ENCODE peak calls at places on chromosomes 11 and 22, in seven cellular contexts. S is KBM-7, B is A549, R is iPS DF 6.9, M is ACHN, C is WTC11, O is mucosa of descending colon. L is an unnamed sample.

GRCh38 chr11:72075109-72075508 is 5.2 kb downstream of the NUMA1 start:
- DNase-seq in M (peak; percentile 53), C (no peak), S (peak; percentile 69), R (no peak), B (peak; percentile 35), O (no peak), L (no peak)

GRCh38 chr11:42315267-42315666 is 855.8 kb upstream of the LRRC4C start:
- DNase-seq in O (no peak), S (no peak), M (no peak), C (no peak), R (no peak), B (no peak), L (no peak)

GRCh38 chr11:45844822-45845573 is 2.3 kb upstream of the CRY2 start:
- DNase-seq in R (no peak), O (no peak), M (no peak), S (no peak), B (no peak), C (no peak), L (no peak)

GRCh38 chr11:65432686-65433582 is 10.3 kb downstream of the NEAT1 start:
- DNase-seq in O (no peak), M (peak; percentile 33), B (peak; percentile 75), C (no peak), R (no peak), S (peak; percentile 66), L (no peak)

GRCh38 chr11:118052581-118053206 is 24.2 kb upstream of the TMPRSS4 start:
- DNase-seq in C (no peak), O (no peak), M (no peak), R (no peak), B (no peak), S (no peak), L (no peak)

GRCh38 chr22:41380993-41381328 is 781 bp upstream of the TEF start:
- DNase-seq in B (peak; percentile 48), R (no peak), O (no peak), S (no peak), C (no peak), M (peak; percentile 57), L (no peak)

GRCh38 chr22:48258841-48259240 is 1496.4 kb downstream of the TBC1D22A start:
- DNase-seq in C (no peak), O (no peak), S (no peak), B (no peak), R (no peak), M (no peak), L (no peak)

GRCh38 chr11:18309691-18310090 is 12.2 kb downstream of the HPS5 start:
- DNase-seq in S (no peak), O (no peak), B (no peak), R (no peak), C (no peak), M (no peak), L (no peak)

GRCh38 chr11:63503492-63503891 is 2.4 kb upstream of the LGALS12 start:
- DNase-seq in O (no peak), R (no peak), B (no peak), C (no peak), M (no peak), S (no peak), L (no peak)

GRCh38 chr22:44023404-44024287 is 456 bp upstream of the PARVB start:
- DNase-seq in B (peak; percentile 51), R (no peak), C (peak; percentile 43), O (peak; percentile 56), S (peak; percentile 69), M (peak; percentile 55), L (no peak)

GRCh38 chr11:69220581-69221051 is 64.9 kb downstream of the SMIM38 start:
- DNase-seq in B (no peak), M (no peak), C (peak; percentile 2), R (no peak), S (no peak), O (no peak), L (no peak)

GRCh38 chr11:131689049-131689925 is 318.9 kb downstream of the NTM start:
- DNase-seq in C (no peak), S (no peak), R (no peak), B (no peak), M (no peak), O (no peak), L (no peak)

GRCh38 chr11:134140961-134141490 is 72.2 kb downstream of the JAM3 start:
- DNase-seq in S (no peak), O (no peak), M (no peak), B (no peak), C (no peak), R (no peak), L (no peak)

GRCh38 chr11:109435121-109435742 is 13.2 kb downstream of the C11orf87 start:
- DNase-seq in B (no peak), R (no peak), S (no peak), C (no peak), M (no peak), O (no peak), L (no peak)

GRCh38 chr22:19873138-19873959 is 18.7 kb upstream of the GNB1L start:
- DNase-seq in B (no peak), C (no peak), S (no peak), O (peak; percentile 84), M (no peak), R (no peak), L (no peak)

GRCh38 chr11:93614111-93614784 is 47.2 kb upstream of the CEP295 start:
- DNase-seq in S (peak; percentile 48), C (peak; percentile 24), O (no peak), M (no peak), B (peak; percentile 19), R (no peak), L (peak; percentile 23)

GRCh38 chr11:12148882-12149281 is 38.5 kb downstream of the MICAL2 start:
- DNase-seq in M (no peak), B (no peak), O (no peak), S (no peak), R (no peak), C (no peak), L (no peak)

GRCh38 chr11:66020618-66021357 is 5.5 kb downstream of the CATSPER1 start:
- DNase-seq in O (no peak), S (peak; percentile 49), M (peak; percentile 78), R (no peak), B (peak; percentile 59), C (no peak), L (no peak)

GRCh38 chr22:38716827-38717226 is 11.1 kb downstream of the GTPBP1 start:
- DNase-seq in R (no peak), M (no peak), B (no peak), S (no peak), O (no peak), C (no peak), L (no peak)

GRCh38 chr11:129143335-129143734 is 48.8 kb downstream of the ARHGAP32 start:
- DNase-seq in O (peak; percentile 56), R (no peak), C (no peak), M (peak; percentile 96), S (no peak), B (peak; percentile 91), L (no peak)

GRCh38 chr11:2390871-2391662 is 9.5 kb upstream of the TSSC4 start:
- DNase-seq in B (peak; percentile 44), S (no peak), M (peak; percentile 56), R (no peak), C (no peak), O (no peak), L (no peak)

GRCh38 chr11:66598993-66599392 is 6.0 kb downstream of the CCS start:
- DNase-seq in M (no peak), O (no peak), B (no peak), S (no peak), R (no peak), C (no peak), L (no peak)

GRCh38 chr11:21411114-21411513 is 741.7 kb downstream of the NELL1 start:
- DNase-seq in R (no peak), M (no peak), C (no peak), S (peak; percentile 35), O (no peak), B (no peak), L (no peak)

GRCh38 chr22:41917906-41918791 is 3.3 kb upstream of the SHISA8 start:
- DNase-seq in M (peak; percentile 44), S (peak; percentile 75), R (no peak), B (peak; percentile 51), C (no peak), O (peak; percentile 72), L (no peak)

GRCh38 chr11:76682681-76683080 is 12.1 kb upstream of the LRRC32 start:
- DNase-seq in O (no peak), B (no peak), R (no peak), C (no peak), M (no peak), S (no peak), L (no peak)

L was measured in iPS DF 19.7.